ENCODE peak calls at places on chromosomes 6 and 20, in eight cellular contexts. T is left cardiac atrium; H is HEK293T; N is epithelial cell of esophagus; Y is CD8-positive, alpha-beta T cell; K is stimulated activated CD4-positive, alpha-beta T cell treated with anti-CD3 and anti-CD28 coated beads, Interleukin-1b, Interleukin-23, amount 100 ng/mL, for 4 hours; Z is SHP77 treated with DMSO at 0.1 percent for 48 hours; D is MM.1S. A is an unnamed sample.

GRCh38 chr20:35625584-35626385 is 10.2 kb downstream of the SPAG4 start:
- DNase-seq in Y (peak; percentile 31), K (no peak), N (no peak), H (no peak), Z (no peak), T (no peak), D (no peak), A (no peak)

GRCh38 chr20:62768815-62769287 is 27.4 kb upstream of the MRGBP start:
- DNase-seq in D (no peak), H (no peak), N (no peak), Y (no peak), Z (no peak), K (no peak), T (peak; percentile 20), A (peak; percentile 14)

GRCh38 chr20:51532577-51533191 is 9.8 kb downstream of the NFATC2 start:
- DNase-seq in N (no peak), D (no peak), K (no peak), Z (no peak), H (no peak), T (peak; percentile 69), Y (no peak), A (peak; percentile 44)

GRCh38 chr20:35947907-35948306 is 6.4 kb downstream of the SCAND1 start:
- DNase-seq in N (no peak), K (no peak), D (no peak), T (no peak), H (no peak), Z (no peak), Y (no peak), A (no peak)

GRCh38 chr20:58890454-58891075 is 38.0 kb downstream of the GNAS start:
- DNase-seq in Y (peak; percentile 84), K (peak; percentile 65), N (peak; percentile 64), T (peak; percentile 86), D (peak; percentile 31), H (peak; percentile 36), Z (no peak), A (peak; percentile 74)

GRCh38 chr6:145705561-145705960 is 29.8 kb downstream of the EPM2A start:
- DNase-seq in Z (no peak), N (peak; percentile 50), H (no peak), T (no peak), Y (no peak), K (no peak), D (no peak), A (no peak)

GRCh38 chr20:38146156-38146555 is 18.9 kb downstream of the TGM2 start:
- DNase-seq in Y (no peak), N (no peak), D (no peak), H (no peak), T (no peak), K (no peak), Z (no peak), A (no peak)

GRCh38 chr6:165049362-165049761 is 260.0 kb downstream of the C6orf118 start:
- DNase-seq in H (peak; percentile 60), K (no peak), D (peak; percentile 56), Y (no peak), N (peak; percentile 51), T (peak; percentile 26), Z (peak; percentile 41), A (peak; percentile 40)

GRCh38 chr6:24996145-24996836 is 60.5 kb upstream of the RIPOR2 start:
- DNase-seq in T (no peak), K (no peak), N (no peak), Y (no peak), H (no peak), D (no peak), Z (no peak), A (no peak)

GRCh38 chr20:31517373-31517772 is 3.1 kb downstream of the HM13 start:
- DNase-seq in H (peak; percentile 60), N (peak; percentile 68), Y (no peak), K (no peak), T (no peak), Z (peak; percentile 37), D (no peak), A (peak; percentile 81)

GRCh38 chr20:61041481-61041880 is 210.6 kb upstream of the CDH4 start:
- DNase-seq in Z (no peak), N (no peak), T (no peak), Y (no peak), D (no peak), H (no peak), K (no peak), A (no peak)

GRCh38 chr6:917939-918338 is 225.0 kb upstream of the EXOC2 start:
- DNase-seq in Y (no peak), H (no peak), N (no peak), T (no peak), Z (no peak), K (no peak), D (no peak), A (no peak)

GRCh38 chr6:129321303-129321702 is 388.7 kb downstream of the ARHGAP18 start:
- DNase-seq in K (no peak), T (no peak), N (no peak), D (no peak), H (no peak), Z (no peak), Y (no peak), A (peak; percentile 42)

GRCh38 chr20:44646023-44646640 is 5.4 kb downstream of the ADA start:
- DNase-seq in N (no peak), D (peak; percentile 93), Y (peak; percentile 61), H (no peak), T (no peak), Z (peak; percentile 77), K (no peak), A (no peak)

A was measured in kidney tubule cell.